ENCODE peak calls at places on chromosomes 4 and X, in five cellular contexts. One of them, this sample, is unnamed.

GRCh38 chr4:75916091-75916661 is 13.9 kb upstream of the PPEF2 start:
- DNase-seq in NB4: peak
- DNase-seq in uterus: no peak
- DNase-seq in cardiac fibroblast: peak
- DNase-seq in bronchial epithelial cell: peak
- DNase-seq in this sample: peak

GRCh38 chr4:186760576-186760975 is 36.9 kb upstream of the FAT1 start:
- DNase-seq in uterus: no peak
- DNase-seq in bronchial epithelial cell: peak
- DNase-seq in cardiac fibroblast: peak
- DNase-seq in NB4: no peak
- DNase-seq in this sample: peak

GRCh38 chrX:14616876-14617275 is 87.5 kb downstream of the GLRA2 start:
- DNase-seq in NB4: no peak
- DNase-seq in bronchial epithelial cell: no peak
- DNase-seq in cardiac fibroblast: peak
- DNase-seq in uterus: no peak
- DNase-seq in this sample: no peak

GRCh38 chr4:74896595-74896994 is 36.3 kb upstream of the PARM1 start:
- DNase-seq in cardiac fibroblast: no peak
- DNase-seq in uterus: no peak
- DNase-seq in bronchial epithelial cell: no peak
- DNase-seq in NB4: no peak
- DNase-seq in this sample: no peak

GRCh38 chr4:7169134-7169533 is 23.2 kb upstream of the SORCS2 start:
- DNase-seq in bronchial epithelial cell: no peak
- DNase-seq in NB4: no peak
- DNase-seq in cardiac fibroblast: no peak
- DNase-seq in uterus: peak
- DNase-seq in this sample: no peak

GRCh38 chr4:149164282-149164681 is 651.4 kb downstream of the IQCM start:
- DNase-seq in NB4: no peak
- DNase-seq in uterus: no peak
- DNase-seq in cardiac fibroblast: peak
- DNase-seq in bronchial epithelial cell: no peak
- DNase-seq in this sample: peak

GRCh38 chrX:6693051-6693450 is 158.1 kb upstream of the VCX3A start:
- DNase-seq in cardiac fibroblast: no peak
- DNase-seq in NB4: no peak
- DNase-seq in bronchial epithelial cell: no peak
- DNase-seq in uterus: no peak
- DNase-seq in this sample: no peak

GRCh38 chr4:8407316-8407715 is 33.2 kb downstream of the ACOX3 start:
- DNase-seq in cardiac fibroblast: no peak
- DNase-seq in NB4: no peak
- DNase-seq in uterus: no peak
- DNase-seq in bronchial epithelial cell: no peak
- DNase-seq in this sample: no peak

GRCh38 chr4:61540944-61541343 is 340.8 kb downstream of the ADGRL3 start:
- DNase-seq in uterus: no peak
- DNase-seq in bronchial epithelial cell: no peak
- DNase-seq in NB4: no peak
- DNase-seq in cardiac fibroblast: no peak
- DNase-seq in this sample: no peak

GRCh38 chrX:12452268-12452667 is 314.0 kb downstream of the FRMPD4 start:
- DNase-seq in uterus: no peak
- DNase-seq in bronchial epithelial cell: no peak
- DNase-seq in NB4: no peak
- DNase-seq in cardiac fibroblast: no peak
- DNase-seq in this sample: no peak

GRCh38 chr4:93888308-93888707 is 59.8 kb downstream of the ATOH1 start:
- DNase-seq in cardiac fibroblast: no peak
- DNase-seq in bronchial epithelial cell: no peak
- DNase-seq in NB4: no peak
- DNase-seq in uterus: no peak
- DNase-seq in this sample: no peak

GRCh38 chrX:47863187-47863586 is 26.5 kb downstream of the ZNF81 start:
- DNase-seq in uterus: no peak
- DNase-seq in bronchial epithelial cell: peak
- DNase-seq in cardiac fibroblast: no peak
- DNase-seq in NB4: no peak
- DNase-seq in this sample: no peak

GRCh38 chr4:120071192-120071795 is 4.6 kb upstream of the MAD2L1 start:
- DNase-seq in cardiac fibroblast: peak
- DNase-seq in bronchial epithelial cell: peak
- DNase-seq in NB4: peak
- DNase-seq in uterus: no peak
- DNase-seq in this sample: no peak

GRCh38 chr4:140257461-140258305 is 103.7 kb upstream of the MAML3 start:
- DNase-seq in bronchial epithelial cell: peak
- DNase-seq in uterus: no peak
- DNase-seq in cardiac fibroblast: peak
- DNase-seq in NB4: no peak
- DNase-seq in this sample: no peak

GRCh38 chrX:11765449-11765848 is 7.4 kb downstream of the MSL3 start:
- DNase-seq in uterus: no peak
- DNase-seq in bronchial epithelial cell: no peak
- DNase-seq in cardiac fibroblast: no peak
- DNase-seq in NB4: no peak
- DNase-seq in this sample: no peak

GRCh38 chr4:159105063-159105414 is 2.2 kb downstream of the RAPGEF2 start:
- DNase-seq in NB4: no peak
- DNase-seq in cardiac fibroblast: peak
- DNase-seq in uterus: no peak
- DNase-seq in bronchial epithelial cell: peak
- DNase-seq in this sample: no peak

GRCh38 chrX:68443155-68443868 is 10.0 kb upstream of the OPHN1 start:
- DNase-seq in cardiac fibroblast: peak
- DNase-seq in NB4: peak
- DNase-seq in bronchial epithelial cell: no peak
- DNase-seq in uterus: no peak
- DNase-seq in this sample: peak

GRCh38 chrX:125205084-125205917 is 114.4 kb upstream of the TEX13C start:
- DNase-seq in NB4: peak
- DNase-seq in bronchial epithelial cell: peak
- DNase-seq in uterus: peak
- DNase-seq in cardiac fibroblast: peak
- DNase-seq in this sample: no peak

GRCh38 chr4:82043081-82043808 is 330.5 kb downstream of the HNRNPD start:
- DNase-seq in NB4: peak
- DNase-seq in bronchial epithelial cell: peak
- DNase-seq in cardiac fibroblast: no peak
- DNase-seq in uterus: no peak
- DNase-seq in this sample: no peak

GRCh38 chr4:85681194-85681803 is 206.3 kb downstream of the ARHGAP24 start:
- DNase-seq in bronchial epithelial cell: peak
- DNase-seq in cardiac fibroblast: peak
- DNase-seq in uterus: no peak
- DNase-seq in NB4: peak
- DNase-seq in this sample: peak

GRCh38 chrX:115968436-115969252 is 201.9 kb upstream of the AGTR2 start:
- DNase-seq in NB4: peak
- DNase-seq in uterus: peak
- DNase-seq in cardiac fibroblast: peak
- DNase-seq in bronchial epithelial cell: peak
- DNase-seq in this sample: no peak

DNA sequence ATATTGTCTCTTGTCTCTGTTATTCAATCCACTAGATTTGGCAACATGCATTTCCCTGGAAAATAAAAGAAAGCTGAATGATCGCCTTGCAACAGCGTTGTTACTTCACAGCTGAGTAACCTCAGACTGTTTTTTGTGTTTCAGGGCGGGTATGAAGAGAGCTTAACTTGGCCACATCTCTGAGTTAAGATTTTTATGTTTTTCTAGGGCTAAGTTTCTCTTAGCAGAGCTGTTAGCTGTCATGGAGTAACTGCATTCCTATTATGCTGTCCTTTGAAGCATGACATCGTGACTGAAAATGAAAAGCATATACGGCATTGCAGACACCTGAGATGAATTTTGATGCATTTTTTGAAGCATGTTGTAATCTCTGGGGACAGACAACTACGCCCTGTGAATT is 1798.9 kb downstream of the PCDH7 start:
- DNase-seq in bronchial epithelial cell: peak
- DNase-seq in uterus: no peak
- DNase-seq in NB4: no peak
- DNase-seq in cardiac fibroblast: peak
- DNase-seq in this sample: no peak
- H3K4me3 ChIP-seq in bronchial epithelial cell: no peak
- H3K4me3 ChIP-seq in uterus: no peak
- H3K4me3 ChIP-seq in NB4: no peak
- H3K4me3 ChIP-seq in cardiac fibroblast: no peak
- H3K4me3 ChIP-seq in this sample: no peak

GRCh38 chrX:17632942-17633341 is 104.4 kb upstream of the SCML1 start:
- DNase-seq in NB4: no peak
- DNase-seq in uterus: no peak
- DNase-seq in cardiac fibroblast: peak
- DNase-seq in bronchial epithelial cell: peak
- DNase-seq in this sample: no peak
- H3K4me3 ChIP-seq in NB4: no peak
- H3K4me3 ChIP-seq in uterus: no peak
- H3K4me3 ChIP-seq in cardiac fibroblast: no peak
- H3K4me3 ChIP-seq in bronchial epithelial cell: no peak
- H3K4me3 ChIP-seq in this sample: no peak

DNA sequence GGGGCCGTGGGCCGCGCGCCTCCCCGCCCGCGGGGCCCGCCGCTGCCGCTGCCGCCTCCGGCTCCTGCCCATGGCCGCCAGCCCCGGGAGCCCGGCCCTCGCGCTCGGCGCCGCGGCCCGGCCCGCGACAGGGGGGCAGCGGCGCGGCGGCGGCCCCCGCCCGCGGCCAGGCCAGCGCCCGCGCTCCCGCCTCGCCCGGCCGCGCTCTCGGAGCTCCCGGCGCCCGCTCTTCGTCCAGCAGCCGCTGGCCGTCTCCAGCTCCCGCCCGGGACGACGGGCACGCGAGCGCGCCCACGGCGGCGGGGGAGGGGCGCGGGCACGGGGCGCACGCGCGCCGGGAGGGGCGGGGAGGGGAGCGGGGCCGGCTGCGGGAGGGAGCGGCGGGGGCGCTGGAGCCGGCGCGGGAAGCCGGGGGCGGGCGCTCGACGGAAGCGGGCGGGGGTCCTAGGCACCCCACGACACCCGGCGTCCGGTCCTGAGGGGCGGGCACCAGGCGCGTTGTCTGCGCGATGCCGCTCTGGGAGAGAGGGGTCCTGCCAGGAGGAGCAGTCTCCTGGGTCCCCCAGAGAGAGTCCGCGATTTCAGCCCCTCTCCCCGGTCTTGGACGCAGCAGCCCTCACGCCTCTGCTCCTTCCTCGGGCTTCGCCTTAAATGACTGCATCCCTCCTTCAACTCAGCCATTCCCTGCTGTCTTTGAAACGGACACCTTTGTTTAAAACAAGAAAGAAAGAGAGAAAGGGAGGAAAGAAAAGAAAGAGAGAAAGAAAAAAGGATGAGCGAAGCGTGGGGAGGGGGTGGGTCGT is 489 bp upstream of the PDZD4 start:
- DNase-seq in uterus: no peak
- DNase-seq in NB4: no peak
- DNase-seq in cardiac fibroblast: no peak
- DNase-seq in bronchial epithelial cell: no peak
- DNase-seq in this sample: no peak
- H3K4me3 ChIP-seq in uterus: no peak
- H3K4me3 ChIP-seq in NB4: no peak
- H3K4me3 ChIP-seq in cardiac fibroblast: no peak
- H3K4me3 ChIP-seq in bronchial epithelial cell: no peak
- H3K4me3 ChIP-seq in this sample: no peak

GRCh38 chr4:152640058-152640921 is 39.5 kb downstream of the TMEM154 start:
- DNase-seq in uterus: no peak
- DNase-seq in cardiac fibroblast: peak
- DNase-seq in NB4: peak
- DNase-seq in bronchial epithelial cell: peak
- DNase-seq in this sample: no peak

GRCh38 chr4:152643153-152644035 is 36.4 kb downstream of the TMEM154 start:
- DNase-seq in NB4: peak
- DNase-seq in uterus: no peak
- DNase-seq in cardiac fibroblast: no peak
- DNase-seq in bronchial epithelial cell: no peak
- DNase-seq in this sample: no peak

GRCh38 chr4:152644130-152644529 is 35.7 kb downstream of the TMEM154 start:
- DNase-seq in cardiac fibroblast: no peak
- DNase-seq in bronchial epithelial cell: no peak
- DNase-seq in uterus: no peak
- DNase-seq in NB4: no peak
- DNase-seq in this sample: no peak
- H3K4me3 ChIP-seq in cardiac fibroblast: no peak
- H3K4me3 ChIP-seq in bronchial epithelial cell: no peak
- H3K4me3 ChIP-seq in uterus: no peak
- H3K4me3 ChIP-seq in NB4: peak
- H3K4me3 ChIP-seq in this sample: no peak

DNA sequence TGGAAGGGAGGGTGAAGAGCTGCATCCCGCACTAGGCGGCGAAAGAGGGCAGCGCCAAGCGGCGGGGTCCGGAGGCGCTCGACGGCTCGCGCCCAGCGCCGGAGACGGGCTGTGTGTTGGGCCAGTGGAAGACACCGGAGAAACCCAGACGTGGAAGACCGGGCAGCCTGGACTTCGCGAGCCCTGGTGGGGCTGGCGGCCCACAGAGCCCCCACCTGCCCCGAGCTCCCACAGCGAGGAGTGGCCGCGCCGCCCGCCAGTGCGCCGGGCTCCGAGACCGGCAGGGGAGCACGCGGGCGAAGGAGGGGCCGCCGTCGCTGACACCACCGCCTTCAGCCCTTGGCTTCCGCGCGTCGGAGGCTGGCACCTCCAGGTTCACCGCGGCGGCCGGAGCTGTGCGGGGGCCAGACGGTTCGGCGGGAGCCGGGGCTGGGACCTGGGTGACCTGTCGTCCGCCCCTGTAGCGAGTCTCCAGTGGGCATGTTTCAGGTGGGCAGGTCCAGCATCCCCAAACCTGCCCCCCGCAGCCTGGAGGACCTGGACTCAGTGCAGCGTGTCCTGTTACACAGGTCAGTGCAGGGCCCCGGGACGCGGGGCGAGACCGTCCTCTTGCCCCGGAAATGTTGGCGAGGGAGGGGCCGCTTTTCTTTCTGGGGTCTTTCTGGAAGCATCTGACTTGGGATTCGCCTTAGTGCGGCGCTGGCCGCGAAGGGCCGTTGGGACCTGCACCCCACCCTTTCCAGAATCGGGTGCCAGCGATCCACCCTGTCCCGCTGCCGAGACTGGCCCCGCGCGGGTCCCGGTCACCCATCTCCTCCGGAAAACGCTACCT is 9.6 kb upstream of the INTU start:
- DNase-seq in NB4: peak
- DNase-seq in uterus: peak
- DNase-seq in cardiac fibroblast: no peak
- DNase-seq in bronchial epithelial cell: peak
- DNase-seq in this sample: no peak
- H3K4me3 ChIP-seq in NB4: no peak
- H3K4me3 ChIP-seq in uterus: peak
- H3K4me3 ChIP-seq in cardiac fibroblast: peak
- H3K4me3 ChIP-seq in bronchial epithelial cell: peak
- H3K4me3 ChIP-seq in this sample: peak

This sample was measured in SJSA1.